ENCODE peak calls at places on chromosomes 6 and 20, in five cellular contexts. U, C, X, N and B are unnamed samples.

GRCh38 chr20:59207742-59208357 is 44.2 kb downstream of the ZNF831 start:
- DNase-seq in N (peak; percentile 54), X (no peak), U (peak; percentile 71), C (no peak), B (no peak)

GRCh38 chr20:53989977-53990376 is 80.4 kb downstream of the BCAS1 start:
- DNase-seq in C (no peak), U (no peak), N (no peak), X (no peak), B (no peak)

GRCh38 chr6:110419028-110419739 is 3.8 kb upstream of the DDO start:
- DNase-seq in U (no peak), X (no peak), C (no peak), N (no peak), B (no peak)

GRCh38 chr6:17086469-17086868 is 15.4 kb upstream of the STMND1 start:
- DNase-seq in U (no peak), N (peak; percentile 48), C (peak; percentile 20), X (peak; percentile 19), B (no peak)

GRCh38 chr20:32509639-32510066 is 75.5 kb downstream of the NOL4L start:
- DNase-seq in X (no peak), N (no peak), C (no peak), U (no peak), B (no peak)

GRCh38 chr20:22438926-22439325 is 145.4 kb downstream of the FOXA2 start:
- DNase-seq in N (no peak), C (peak; percentile 10), X (no peak), U (no peak), B (no peak)

GRCh38 chr6:150243620-150244314 is 100.9 kb downstream of the PPP1R14C start:
- DNase-seq in X (no peak), U (no peak), C (no peak), N (no peak), B (no peak)

GRCh38 chr6:35178932-35179832 is 34.6 kb upstream of the SCUBE3 start:
- DNase-seq in N (no peak), X (no peak), U (peak; percentile 65), C (no peak), B (no peak)

GRCh38 chr6:158751842-158752424 is 67.2 kb downstream of the EZR start:
- DNase-seq in N (no peak), U (peak; percentile 60), X (no peak), C (no peak), B (no peak)

GRCh38 chr20:21202284-21202683 is 76.4 kb downstream of the KIZ start:
- DNase-seq in X (no peak), N (no peak), U (no peak), C (no peak), B (no peak)

GRCh38 chr6:2947424-2947823 is 23.9 kb downstream of the SERPINB6 start:
- DNase-seq in X (no peak), N (no peak), U (peak; percentile 40), C (no peak), B (no peak)

GRCh38 chr6:142325111-142325510 is 23.3 kb downstream of the ADGRG6 start:
- DNase-seq in U (no peak), C (no peak), N (no peak), X (no peak), B (no peak)

GRCh38 chr6:88157106-88157505 is 9.0 kb downstream of the CNR1 start:
- DNase-seq in C (no peak), N (no peak), X (no peak), U (no peak), B (no peak)

GRCh38 chr20:63090052-63090451 is 83.3 kb upstream of the BHLHE23 start:
- DNase-seq in U (peak; percentile 18), C (no peak), N (no peak), X (no peak), B (peak; percentile 12)

GRCh38 chr20:41142914-41143313 is 5.6 kb downstream of the PLCG1 start:
- DNase-seq in U (no peak), X (no peak), N (no peak), C (no peak), B (no peak)

GRCh38 chr20:58179432-58180099 is 48.9 kb downstream of the ANKRD60 start:
- DNase-seq in N (peak; percentile 21), U (no peak), C (peak; percentile 2), X (peak; percentile 38), B (peak; percentile 83)

GRCh38 chr6:133689863-133690262 is 199.1 kb upstream of the TCF21 start:
- DNase-seq in X (no peak), U (no peak), C (no peak), N (no peak), B (no peak)

GRCh38 chr6:9412951-9413559 is 977.7 kb upstream of the SLC35B3 start:
- DNase-seq in N (peak; percentile 43), C (no peak), U (no peak), X (no peak), B (no peak)

GRCh38 chr6:24524801-24525200 is 30.0 kb downstream of the ALDH5A1 start:
- DNase-seq in X (peak; percentile 5), N (peak; percentile 18), C (peak; percentile 1), U (no peak), B (no peak)

GRCh38 chr6:109795994-109796555 is 105.0 kb downstream of the FIG4 start:
- DNase-seq in X (no peak), C (no peak), U (no peak), N (no peak), B (no peak)

GRCh38 chr6:28643017-28643740 is 117.5 kb downstream of the GPX5 start:
- DNase-seq in N (no peak), X (no peak), C (no peak), U (no peak), B (no peak)

GRCh38 chr6:163324326-163324927 is 90.1 kb upstream of the QKI start:
- DNase-seq in C (no peak), N (no peak), X (no peak), U (no peak), B (no peak)

GRCh38 chr6:8526619-8527018 is 91.3 kb upstream of the SLC35B3 start:
- DNase-seq in X (no peak), U (no peak), C (no peak), N (no peak), B (no peak)

GRCh38 chr20:58636983-58637421 is 14.1 kb upstream of the STX16 start:
- DNase-seq in N (no peak), U (no peak), C (no peak), X (no peak), B (peak; percentile 58)

GRCh38 chr6:83258517-83258916 is 65.4 kb downstream of the RWDD2A start:
- DNase-seq in C (no peak), U (no peak), X (no peak), N (no peak), B (no peak)